ENCODE peak calls at places on chromosomes 11 and 22, in nine cellular contexts. R, E, V, U, Q, G, T, J and B are unnamed samples.
A peak's percentile ranks its signal among the peaks of the same experiment; 100 is the strongest.

GRCh38 chr11:120660024-120660565 is 148.5 kb downstream of the GRIK4 start:
- DNase-seq in R (no peak), J (peak; percentile 14), E (no peak), Q (peak; percentile 46), T (no peak), U (peak; percentile 21), G (no peak), V (no peak), B (no peak)

GRCh38 chr22:19964701-19965386 is 23.2 kb upstream of the TXNRD2 start:
- DNase-seq in V (peak; percentile 59), G (no peak), R (no peak), J (no peak), Q (no peak), E (no peak), T (no peak), U (no peak), B (no peak)

GRCh38 chr22:46672731-46673130 is 52.5 kb downstream of the GRAMD4 start:
- DNase-seq in U (no peak), R (no peak), T (no peak), G (no peak), Q (no peak), E (no peak), V (no peak), J (no peak), B (no peak)

GRCh38 chr11:35419713-35420333 is 465 bp upstream of the SLC1A2 start:
- DNase-seq in J (no peak), U (no peak), Q (no peak), E (no peak), T (peak; percentile 18), V (peak; percentile 44), R (no peak), G (no peak), B (no peak)

GRCh38 chr11:9642894-9643293 is 21.0 kb upstream of the SWAP70 start:
- DNase-seq in Q (no peak), G (no peak), V (no peak), J (no peak), R (no peak), T (no peak), U (no peak), E (no peak), B (no peak)

GRCh38 chr11:35662061-35662648 is 420 bp upstream of the TRIM44 start:
- DNase-seq in V (no peak), U (no peak), E (no peak), J (peak; percentile 5), R (no peak), Q (no peak), T (no peak), G (no peak), B (no peak)

GRCh38 chr22:49486225-49486624 is 341.4 kb downstream of the BRD1 start:
- DNase-seq in R (no peak), G (no peak), V (no peak), J (no peak), Q (no peak), E (no peak), U (no peak), T (no peak), B (no peak)

GRCh38 chr11:62337682-62338181 is 484 bp downstream of the ASRGL1 start:
- DNase-seq in G (peak; percentile 26), Q (no peak), V (peak; percentile 70), J (no peak), U (no peak), T (no peak), R (no peak), E (no peak), B (no peak)

GRCh38 chr22:44088976-44089570 is 65.0 kb downstream of the PARVB start:
- DNase-seq in R (no peak), U (peak; percentile 85), V (peak; percentile 22), G (no peak), Q (no peak), E (no peak), J (no peak), T (peak; percentile 57), B (no peak)

GRCh38 chr22:44084044-44084772 is 60.1 kb downstream of the PARVB start:
- DNase-seq in Q (no peak), V (no peak), G (no peak), J (no peak), T (no peak), E (no peak), R (no peak), U (no peak), B (no peak)

GRCh38 chr22:44085743-44086741 is 61.9 kb downstream of the PARVB start:
- DNase-seq in Q (peak; percentile 52), E (peak; percentile 36), G (peak; percentile 72), R (no peak), U (peak; percentile 60), V (no peak), J (peak; percentile 67), T (peak; percentile 75), B (no peak)

GRCh38 chr22:44089717-44090570 is 65.8 kb downstream of the PARVB start:
- DNase-seq in V (peak; percentile 6), R (no peak), E (no peak), J (no peak), U (no peak), Q (no peak), G (no peak), T (no peak), B (no peak)

DNA sequence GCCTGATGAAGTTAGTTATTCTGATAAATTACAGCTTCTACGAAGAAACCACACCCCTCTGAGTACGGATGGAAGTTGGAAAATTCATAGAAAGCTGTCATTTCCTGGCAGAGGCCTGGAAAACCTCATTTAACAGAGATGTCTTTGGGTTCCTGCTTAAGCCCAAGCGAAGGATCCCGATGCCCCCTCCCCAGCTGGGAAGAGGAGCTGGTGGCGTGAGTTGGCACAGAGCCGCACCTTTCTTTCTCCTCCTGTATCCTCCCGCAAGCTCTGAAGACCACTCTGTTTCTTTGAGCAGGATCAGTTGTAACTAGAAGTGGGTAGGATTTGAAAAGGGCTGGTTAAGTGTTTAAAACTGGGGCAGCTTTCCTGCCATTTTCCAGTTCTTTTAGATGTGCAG is 62.7 kb downstream of the PARVB start:
- DNase-seq in T (no peak), U (no peak), E (no peak), G (peak; percentile 46), V (no peak), J (no peak), Q (no peak), R (no peak), B (no peak)
- H3K4me3 ChIP-seq in T (peak overlapping the region; percentile 23), U (no peak overlapping the region), E (no peak overlapping the region), G (no peak overlapping the region), V (no peak overlapping the region), J (no peak overlapping the region), Q (no peak overlapping the region), R (no peak overlapping the region), B (no peak overlapping the region)

GRCh38 chr11:75476716-75477613 is 44.0 kb upstream of the KLHL35 start:
- DNase-seq in E (no peak), U (no peak), G (no peak), J (no peak), T (peak; percentile 68), R (no peak), V (peak; percentile 94), Q (no peak), B (no peak)

GRCh38 chr11:75474878-75475766 is 42.1 kb upstream of the KLHL35 start:
- DNase-seq in E (no peak), Q (no peak), G (peak; percentile 69), R (no peak), V (peak; percentile 52), J (peak; percentile 52), U (no peak), T (peak; percentile 49), B (no peak)

GRCh38 chr11:75477614-75477935 is 44.6 kb upstream of the KLHL35 start:
- DNase-seq in T (no peak), R (no peak), V (no peak), U (no peak), G (no peak), E (no peak), Q (no peak), J (no peak), B (no peak)

GRCh38 chr11:75474240-75474639 is 41.2 kb upstream of the KLHL35 start:
- DNase-seq in V (no peak), E (no peak), Q (no peak), T (no peak), G (no peak), R (no peak), J (peak; percentile 32), U (no peak), B (no peak)

GRCh38 chr11:75475767-75476650 is 43.0 kb upstream of the KLHL35 start:
- DNase-seq in R (no peak), U (no peak), J (peak; percentile 47), Q (no peak), T (peak; percentile 70), E (no peak), G (peak; percentile 59), V (no peak), B (no peak)
- H3K27ac ChIP-seq in R (no peak overlapping the region), U (no peak overlapping the region), J (peak overlapping the region; percentile 50), Q (no peak overlapping the region), T (peak overlapping the region; percentile 86), E (no peak overlapping the region), G (no peak overlapping the region), V (peak overlapping the region; percentile 59), B (peak overlapping the region; percentile 77)

GRCh38 chr11:46410021-46410420 is 18.4 kb upstream of the CHRM4 start:
- DNase-seq in T (no peak), J (peak; percentile 46), U (no peak), G (no peak), Q (no peak), V (no peak), R (no peak), E (no peak), B (no peak)
- TF ChIP-seq CTCF in T (no peak), J (peak; percentile 33), U (peak; percentile 14), G (no peak), Q (peak; percentile 41), V (no peak), R (no peak), E (no peak), B (peak; percentile 39)

DNA sequence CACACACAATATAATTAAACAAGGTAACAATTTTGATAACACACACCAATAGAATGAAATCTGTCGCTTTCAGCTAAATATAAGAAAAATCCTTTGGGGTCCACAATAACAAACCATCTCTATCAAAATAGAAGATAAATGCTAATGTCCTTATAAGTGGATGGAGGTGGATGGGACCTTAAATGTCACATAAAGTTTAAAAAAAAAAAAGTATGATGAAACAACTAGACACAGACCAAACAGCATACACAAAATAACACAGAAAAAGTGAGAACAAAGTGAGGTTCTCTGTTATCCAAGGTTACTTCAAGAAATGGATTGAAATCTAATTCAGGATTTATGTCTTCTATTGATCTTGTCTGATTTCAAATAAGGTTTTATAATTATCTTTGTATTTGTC is 10.5 kb upstream of the OR10D3 start:
- DNase-seq in E (no peak), Q (no peak), R (no peak), V (no peak), U (no peak), G (no peak), T (no peak), J (no peak), B (no peak)
- H3K4me3 ChIP-seq in E (no peak overlapping the region), Q (no peak overlapping the region), R (no peak overlapping the region), V (no peak overlapping the region), U (no peak overlapping the region), G (no peak overlapping the region), T (no peak overlapping the region), J (no peak overlapping the region), B (no peak overlapping the region)